ENCODE peak calls at places on chromosomes 11 and 22, in seven cellular contexts. X is cerebellar nuclear complex; F is activated T-cell treated with anti-CD3 and anti-CD28 coated beads for 48 hours; J is Calu3; E is body of pancreas; V is effector memory CD8-positive, alpha-beta T cell; G is HFFc6. M is an unnamed sample.

GRCh38 chr11:332651-333480 is 12.2 kb upstream of the IFITM3 start:
- DNase-seq in X (no peak), J (no peak), V (no peak), E (no peak), G (no peak), F (no peak), M (peak)

GRCh38 chr11:129435499-129436245 is 60.0 kb downstream of the BARX2 start:
- DNase-seq in E (no peak), X (no peak), F (no peak), V (no peak), G (no peak), J (peak), M (no peak)

GRCh38 chr11:68582416-68583046 is 101.8 kb upstream of the GAL start:
- DNase-seq in J (peak), F (no peak), X (no peak), V (no peak), G (no peak), E (no peak), M (no peak)

GRCh38 chr11:57638005-57638760 is 11.5 kb downstream of the YPEL4 start:
- DNase-seq in X (peak), E (peak), V (no peak), J (peak), F (no peak), G (peak), M (peak)

GRCh38 chr22:23553438-23553837 is 26.7 kb downstream of the IGLL1 start:
- DNase-seq in J (no peak), G (no peak), V (no peak), F (no peak), E (no peak), X (no peak), M (no peak)

GRCh38 chr11:60872952-60873524 is 5.7 kb downstream of the ZP1 start:
- DNase-seq in J (no peak), E (no peak), G (peak), F (no peak), X (peak), V (no peak), M (no peak)

GRCh38 chr11:74325649-74326645 is 14.5 kb upstream of the P4HA3 start:
- DNase-seq in F (no peak), V (no peak), G (peak), J (no peak), E (peak), X (peak), M (peak)

GRCh38 chr11:41040474-41040873 is 419.0 kb downstream of the LRRC4C start:
- DNase-seq in E (no peak), X (no peak), V (no peak), G (no peak), J (no peak), F (no peak), M (no peak)

GRCh38 chr22:20354238-20354975 is 34.5 kb upstream of the DGCR6L start:
- DNase-seq in J (no peak), X (no peak), V (no peak), G (no peak), E (no peak), F (no peak), M (no peak)

GRCh38 chr22:44380716-44381500 is 68.2 kb upstream of the SHISAL1 start:
- DNase-seq in F (no peak), X (no peak), E (peak), V (no peak), G (no peak), J (no peak), M (no peak)

GRCh38 chr11:87176044-87176443 is 138.3 kb downstream of the TMEM135 start:
- DNase-seq in J (no peak), V (no peak), F (no peak), E (no peak), X (no peak), G (no peak), M (no peak)

GRCh38 chr11:64379160-64379559 is 20.2 kb downstream of the RPS6KA4 start:
- DNase-seq in F (no peak), E (no peak), G (no peak), V (no peak), X (peak), J (no peak), M (no peak)

GRCh38 chr11:20261526-20261925 is 101.3 kb upstream of the DBX1 start:
- DNase-seq in F (no peak), J (no peak), X (no peak), E (no peak), V (no peak), G (no peak), M (no peak)

GRCh38 chr11:69654001-69654659 is 13.2 kb downstream of the CCND1 start:
- DNase-seq in E (peak), X (no peak), J (peak), G (no peak), F (no peak), V (no peak), M (peak)

GRCh38 chr11:3123316-3123715 is 41.8 kb downstream of the OSBPL5 start:
- DNase-seq in G (no peak), J (no peak), E (peak), F (no peak), X (peak), V (no peak), M (peak)

GRCh38 chr11:125517116-125517804 is 21.2 kb upstream of the FEZ1 start:
- DNase-seq in F (no peak), E (no peak), V (no peak), X (peak), G (peak), J (no peak), M (no peak)

GRCh38 chr11:86790073-86790727 is 10.1 kb upstream of the PRSS23 start:
- DNase-seq in F (no peak), E (no peak), J (no peak), V (no peak), X (no peak), G (no peak), M (no peak)

GRCh38 chr11:125069008-125069407 is 5.9 kb downstream of the SLC37A2 start:
- DNase-seq in X (no peak), E (no peak), V (no peak), F (no peak), J (no peak), G (no peak), M (no peak)

GRCh38 chr11:4636962-4637661 is at the start of gene OR51D1:
- DNase-seq in J (peak), F (peak), X (peak), E (peak), V (peak), G (peak), M (peak)

GRCh38 chr11:4531666-4532065 is 13.3 kb upstream of the OR52M1 start:
- DNase-seq in X (no peak), F (no peak), V (no peak), J (no peak), G (no peak), E (no peak), M (no peak)

GRCh38 chr11:60455531-60456042 is at the start of gene MS4A1:
- DNase-seq in X (no peak), E (no peak), V (peak), J (no peak), F (no peak), G (no peak), M (no peak)

M was measured in sciatic nerve.